ENCODE peak calls at places on chromosomes 16 and 17, in four cellular contexts. F is K562, J is HL-60, P is GM12878. L is an unnamed sample.

GRCh38 chr17:77453613-77454559 is 313.1 kb downstream of the SEC14L1 start:
- DNase-seq in F (peak), J (peak), P (no peak), L (no peak)

GRCh38 chr17:81731271-81731670 is 19.2 kb downstream of the SLC25A10 start:
- DNase-seq in F (no peak), J (peak), P (no peak), L (no peak)

GRCh38 chr17:21345236-21345635 is 30.9 kb upstream of the KCNJ12 start:
- DNase-seq in F (no peak), J (no peak), P (no peak), L (no peak)

GRCh38 chr17:48588519-48588918 is 1.5 kb downstream of the HOXB3 start:
- DNase-seq in F (no peak), J (no peak), P (no peak), L (no peak)

GRCh38 chr17:56918916-56919315 is 5.1 kb upstream of the TRIM25 start:
- DNase-seq in F (no peak), J (peak), P (no peak), L (no peak)

GRCh38 chr17:19904924-19905323 is 37.2 kb upstream of the ULK2 start:
- DNase-seq in F (no peak), J (no peak), P (no peak), L (no peak)

GRCh38 chr17:19346351-19347255 is 15.9 kb downstream of the B9D1 start:
- DNase-seq in F (peak), J (no peak), P (no peak), L (no peak)

GRCh38 chr17:76132574-76133338 is 8.3 kb downstream of the FOXJ1 start:
- DNase-seq in F (no peak), J (no peak), P (no peak), L (no peak)

GRCh38 chr17:78226055-78226751 is 5.2 kb upstream of the TMEM235 start:
- DNase-seq in F (no peak), J (no peak), P (no peak), L (no peak)

GRCh38 chr17:50469005-50469605 is 425 bp upstream of the CHAD start:
- DNase-seq in F (no peak), J (no peak), P (no peak), L (no peak)

GRCh38 chr16:1822801-1823200 is 3.8 kb downstream of the HAGH start:
- DNase-seq in F (no peak), J (no peak), P (no peak), L (no peak)

GRCh38 chr16:88310796-88311605 is 71.8 kb upstream of the ZNF469 start:
- DNase-seq in F (no peak), J (no peak), P (no peak), L (no peak)

GRCh38 chr17:75693500-75694481 is 26.7 kb downstream of the SAP30BP start:
- DNase-seq in F (no peak), J (no peak), P (no peak), L (no peak)

GRCh38 chr16:27498916-27499658 is 50.6 kb downstream of the GTF3C1 start:
- DNase-seq in F (no peak), J (no peak), P (no peak), L (no peak)

DNA sequence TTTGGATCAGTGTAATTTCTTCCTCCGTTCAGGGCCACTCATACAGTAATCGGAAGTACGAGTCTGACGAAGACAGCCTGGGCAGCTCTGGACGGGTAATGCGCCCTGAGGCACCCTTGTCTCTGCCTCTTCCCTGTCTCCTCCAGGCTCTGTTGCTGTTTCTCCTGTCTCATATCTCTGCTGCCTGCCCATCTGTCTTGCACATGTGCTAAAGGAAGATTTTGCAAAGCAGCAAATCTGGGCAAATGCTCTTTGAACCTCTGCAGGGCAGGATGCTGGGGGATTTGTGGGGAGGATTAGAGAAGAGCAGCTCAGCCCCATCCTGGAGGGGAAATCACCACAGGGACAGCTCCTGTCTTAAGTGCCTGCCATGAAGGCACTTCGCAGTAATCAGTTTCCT is 32.4 kb upstream of the POLR3E start:
- DNase-seq in F (no peak), J (no peak), P (no peak), L (no peak)
- TF ChIP-seq SPI1 in F (no peak), J (no peak), P (no peak), L (no peak)

GRCh38 chr17:44968225-44969143 is at the start of gene C1QL1:
- DNase-seq in F (peak), J (peak), P (no peak), L (peak)
- TF ChIP-seq SPI1 in F (no peak), J (no peak), P (no peak), L (no peak)

GRCh38 chr17:28700278-28700677 is 11.4 kb downstream of the PROCA1 start:
- DNase-seq in F (peak), J (no peak), P (no peak), L (no peak)

GRCh38 chr17:28698253-28698941 is 13.3 kb downstream of the PROCA1 start:
- DNase-seq in F (no peak), J (peak), P (no peak), L (no peak)

GRCh38 chr17:28701987-28702751 is 9.5 kb downstream of the PROCA1 start:
- DNase-seq in F (no peak), J (no peak), P (no peak), L (no peak)

GRCh38 chr17:28702752-28703150 is 8.9 kb downstream of the PROCA1 start:
- DNase-seq in F (no peak), J (no peak), P (no peak), L (no peak)

GRCh38 chr17:28700830-28701492 is 10.7 kb downstream of the PROCA1 start:
- DNase-seq in F (peak), J (no peak), P (no peak), L (no peak)
- TF ChIP-seq SPI1 in F (no peak), J (no peak), P (no peak), L (no peak)

GRCh38 chr17:14143678-14144077 is 74.4 kb downstream of the COX10 start:
- DNase-seq in F (no peak), J (no peak), P (no peak), L (no peak)
- TF ChIP-seq SPI1 in F (no peak), J (no peak), P (no peak), L (no peak)

GRCh38 chr16:24688359-24688758 is 41.1 kb upstream of the TNRC6A start:
- DNase-seq in F (no peak), J (no peak), P (no peak), L (no peak)
- TF ChIP-seq SPI1 in F (no peak), J (no peak), P (no peak), L (no peak)

GRCh38 chr16:84761448-84762368 is 58.1 kb upstream of the CRISPLD2 start:
- DNase-seq in F (no peak), J (no peak), P (no peak), L (no peak)
- TF ChIP-seq SPI1 in F (no peak), J (no peak), P (no peak), L (no peak)

GRCh38 chr17:68048996-68049395 is 13.5 kb downstream of the KPNA2 start:
- DNase-seq in F (peak), J (no peak), P (no peak), L (no peak)
- TF ChIP-seq SPI1 in F (no peak), J (no peak), P (no peak), L (no peak)

GRCh38 chr16:66923247-66923851 is 2.0 kb downstream of the RRAD start:
- DNase-seq in F (no peak), J (no peak), P (no peak), L (no peak)

GRCh38 chr16:66925322-66925840 is at the start of gene RRAD:
- DNase-seq in F (peak), J (no peak), P (no peak), L (no peak)

GRCh38 chr16:66923866-66924265 is 1.5 kb downstream of the RRAD start:
- DNase-seq in F (no peak), J (peak), P (no peak), L (no peak)

GRCh38 chr16:66926171-66926570 is 836 bp upstream of the RRAD start:
- DNase-seq in F (no peak), J (no peak), P (no peak), L (no peak)

DNA sequence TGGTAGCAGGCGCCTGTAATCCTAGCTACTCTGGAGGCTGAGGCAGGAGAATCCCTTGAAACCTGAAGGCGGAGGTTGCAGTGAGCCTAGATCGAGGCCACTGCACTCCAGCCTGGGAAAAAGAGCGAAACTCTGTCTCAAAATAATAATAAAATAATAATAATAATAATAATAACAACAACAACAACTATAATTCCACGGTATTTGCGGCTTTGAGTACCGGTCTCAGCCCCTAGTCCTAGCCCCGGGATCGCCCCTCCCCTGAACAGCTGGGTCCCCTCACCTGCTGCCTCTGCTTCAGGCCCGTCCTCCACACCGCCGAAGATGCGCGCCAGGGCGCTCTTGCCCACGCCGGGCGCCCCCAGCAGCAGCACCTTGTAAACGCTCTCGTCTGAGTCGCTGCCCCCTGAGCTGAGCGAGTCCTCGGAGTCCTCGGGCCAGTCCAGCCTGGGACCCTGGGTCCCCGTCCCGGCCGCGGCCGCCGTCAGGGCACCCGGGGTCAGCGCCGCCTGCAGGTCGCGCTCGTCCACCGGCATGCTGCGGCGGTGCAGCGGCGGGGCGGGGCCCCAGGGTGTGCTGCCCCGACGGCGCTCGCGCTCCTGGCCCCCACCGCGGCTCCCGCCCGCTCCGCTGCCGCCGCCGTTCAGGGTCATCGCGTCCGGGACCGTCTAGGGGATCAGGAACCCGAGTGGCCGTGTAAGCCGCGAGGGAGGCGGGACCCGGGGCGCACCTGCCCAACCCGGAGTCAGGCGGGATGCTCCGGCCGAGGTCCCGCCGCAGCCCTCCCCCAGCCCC is 611 bp downstream of the RRAD start:
- DNase-seq in F (peak), J (no peak), P (no peak), L (peak)
- TF ChIP-seq SPI1 in F (no peak), J (no peak), P (no peak), L (no peak)

GRCh38 chr16:57153841-57154240 is 32.0 kb downstream of the PSME3IP1 start:
- DNase-seq in F (no peak), J (no peak), P (no peak), L (no peak)
- TF ChIP-seq SPI1 in F (no peak), J (no peak), P (no peak), L (no peak)

GRCh38 chr16:4936181-4936990 is 562 bp downstream of the PPL start:
- DNase-seq in F (peak), J (no peak), P (no peak), L (peak)

GRCh38 chr16:4940719-4941118 is 3.8 kb upstream of the PPL start:
- DNase-seq in F (no peak), J (no peak), P (no peak), L (no peak)

GRCh38 chr16:4938683-4939030 is 1.7 kb upstream of the PPL start:
- DNase-seq in F (no peak), J (no peak), P (no peak), L (no peak)

GRCh38 chr16:4936991-4937781 is at the start of gene PPL:
- DNase-seq in F (peak), J (no peak), P (no peak), L (peak)

GRCh38 chr16:4937782-4938682 is 1.1 kb upstream of the PPL start:
- DNase-seq in F (no peak), J (no peak), P (no peak), L (no peak)
- TF ChIP-seq SPI1 in F (no peak), J (no peak), P (no peak), L (no peak)